ENCODE peak calls at places on chromosomes 2 and 18, in eight cellular contexts. O, Q, H, G, B, P, Z and N are unnamed samples.

GRCh38 chr2:235063501-235063961 is 111.7 kb downstream of the SH3BP4 start:
- DNase-seq in P (no peak), G (no peak), H (no peak), O (no peak), Z (no peak), B (no peak), Q (no peak), N (no peak)

GRCh38 chr2:235607541-235608199 is 113.8 kb downstream of the AGAP1 start:
- DNase-seq in O (peak), P (no peak), Q (no peak), G (no peak), Z (peak), H (no peak), B (no peak), N (no peak)

GRCh38 chr2:169823996-169824372 is 721 bp downstream of the METTL5 start:
- DNase-seq in Q (no peak), G (no peak), O (no peak), B (no peak), P (no peak), H (no peak), Z (no peak), N (no peak)

GRCh38 chr2:196278491-196278911 is 107.1 kb upstream of the STK17B start:
- DNase-seq in Q (no peak), P (no peak), Z (peak), H (no peak), G (no peak), B (no peak), O (peak), N (no peak)

GRCh38 chr2:75204833-75205232 is 5.5 kb upstream of the TACR1 start:
- DNase-seq in P (no peak), H (no peak), B (no peak), G (no peak), Q (no peak), O (no peak), Z (no peak), N (no peak)

GRCh38 chr2:69634197-69634821 is 9.2 kb downstream of the AAK1 start:
- DNase-seq in B (no peak), G (no peak), Q (no peak), P (no peak), O (no peak), H (no peak), Z (no peak), N (no peak)

GRCh38 chr2:33292981-33293586 is 183.4 kb upstream of the RASGRP3 start:
- DNase-seq in P (no peak), Z (peak), Q (no peak), H (peak), O (peak), B (no peak), G (no peak), N (no peak)

GRCh38 chr2:127361929-127362328 is 25.8 kb downstream of the MAP3K2 start:
- DNase-seq in P (no peak), O (no peak), G (no peak), Q (no peak), B (no peak), Z (no peak), H (no peak), N (no peak)

GRCh38 chr2:158211516-158211915 is 109.8 kb downstream of the UPP2 start:
- DNase-seq in B (no peak), G (no peak), O (no peak), Q (no peak), H (no peak), Z (no peak), P (no peak), N (no peak)

GRCh38 chr2:190860985-190861721 is 19.5 kb upstream of the GLS start:
- DNase-seq in G (no peak), B (no peak), P (no peak), O (peak), Z (no peak), H (no peak), Q (no peak), N (no peak)

GRCh38 chr2:190856985-190857384 is 23.6 kb upstream of the GLS start:
- DNase-seq in O (no peak), B (no peak), H (no peak), P (no peak), G (no peak), Z (no peak), Q (no peak), N (no peak)

GRCh38 chr2:190862067-190862466 is 18.6 kb upstream of the GLS start:
- DNase-seq in B (no peak), O (peak), Q (no peak), H (no peak), P (no peak), Z (no peak), G (no peak), N (no peak)

GRCh38 chr2:190859347-190860297 is 21.0 kb upstream of the GLS start:
- DNase-seq in P (no peak), Z (peak), G (no peak), H (no peak), Q (no peak), B (no peak), O (peak), N (no peak)

DNA sequence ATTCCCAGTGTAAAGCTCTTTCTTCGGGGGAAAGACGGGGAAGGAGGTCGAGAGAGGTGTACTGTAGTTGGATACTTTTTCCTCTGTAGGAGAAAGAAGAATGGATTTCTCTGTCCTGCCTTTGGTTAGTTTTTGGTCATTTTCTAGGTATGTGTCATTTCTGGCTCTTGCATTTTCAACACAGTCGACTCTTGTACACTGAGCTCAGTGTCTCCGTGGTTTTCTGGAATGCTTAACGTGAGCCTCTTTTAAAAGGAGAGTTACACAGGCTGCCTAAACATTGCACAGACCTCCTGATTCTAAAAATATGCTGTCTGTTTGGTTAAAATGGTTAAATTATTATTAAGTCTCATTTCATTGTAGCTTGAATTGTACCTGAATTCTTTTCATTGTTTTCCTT is 21.8 kb upstream of the GLS start:
- DNase-seq in P (no peak), H (no peak), O (peak), G (no peak), B (no peak), Q (no peak), Z (no peak), N (no peak)
- H3K4me3 ChIP-seq in P (no peak), H (no peak), O (no peak), G (no peak), B (no peak), Q (no peak), Z (peak), N (no peak)

GRCh38 chr2:73100956-73101355 is 11.8 kb downstream of the RAB11FIP5 start:
- DNase-seq in Q (no peak), G (no peak), Z (no peak), H (no peak), B (no peak), P (no peak), O (no peak), N (no peak)

GRCh38 chr2:73103018-73103542 is 9.7 kb downstream of the RAB11FIP5 start:
- DNase-seq in P (no peak), O (no peak), H (no peak), Q (no peak), B (no peak), G (no peak), Z (no peak), N (peak)

GRCh38 chr2:73099486-73099885 is 13.3 kb downstream of the RAB11FIP5 start:
- DNase-seq in O (no peak), Z (no peak), P (no peak), Q (no peak), B (no peak), H (no peak), G (no peak), N (no peak)

GRCh38 chr2:73104933-73105332 is 7.8 kb downstream of the RAB11FIP5 start:
- DNase-seq in B (no peak), Q (no peak), Z (no peak), P (no peak), H (peak), G (peak), O (no peak), N (no peak)

DNA sequence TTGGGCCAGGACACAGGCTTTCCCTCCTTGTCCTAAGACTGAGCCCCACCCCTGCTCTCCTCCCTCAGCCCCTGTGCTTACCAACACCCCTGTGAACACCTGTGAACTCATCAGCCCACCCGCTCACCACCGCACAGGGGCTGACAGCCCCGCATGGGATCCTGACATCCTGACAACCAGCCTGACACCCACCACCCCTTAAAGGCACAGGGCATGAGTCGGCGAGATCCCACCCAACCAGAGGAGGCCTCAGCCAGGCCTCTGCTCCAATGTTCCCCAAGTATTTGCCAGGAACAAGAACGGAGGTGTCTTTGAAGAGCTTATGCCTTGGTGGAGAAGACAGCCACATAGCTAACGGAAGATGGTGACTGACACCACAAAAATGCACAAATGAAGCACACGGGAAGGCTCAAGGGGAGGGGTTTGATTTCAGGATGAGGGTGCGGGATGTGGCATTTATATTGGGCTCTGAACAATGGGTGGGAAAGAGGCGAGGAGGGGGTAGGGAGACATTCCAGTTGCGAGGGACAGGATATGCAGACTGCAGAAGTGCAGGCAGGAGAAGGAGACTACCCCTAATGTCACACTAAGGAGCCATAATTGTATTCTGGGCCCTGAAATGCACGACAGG is 11.0 kb downstream of the RAB11FIP5 start:
- DNase-seq in G (no peak), O (peak), Q (no peak), H (no peak), B (no peak), P (no peak), Z (no peak), N (no peak)
- H3K4me3 ChIP-seq in G (no peak), O (no peak), Q (no peak), H (no peak), B (no peak), P (no peak), Z (no peak), N (no peak)

DNA sequence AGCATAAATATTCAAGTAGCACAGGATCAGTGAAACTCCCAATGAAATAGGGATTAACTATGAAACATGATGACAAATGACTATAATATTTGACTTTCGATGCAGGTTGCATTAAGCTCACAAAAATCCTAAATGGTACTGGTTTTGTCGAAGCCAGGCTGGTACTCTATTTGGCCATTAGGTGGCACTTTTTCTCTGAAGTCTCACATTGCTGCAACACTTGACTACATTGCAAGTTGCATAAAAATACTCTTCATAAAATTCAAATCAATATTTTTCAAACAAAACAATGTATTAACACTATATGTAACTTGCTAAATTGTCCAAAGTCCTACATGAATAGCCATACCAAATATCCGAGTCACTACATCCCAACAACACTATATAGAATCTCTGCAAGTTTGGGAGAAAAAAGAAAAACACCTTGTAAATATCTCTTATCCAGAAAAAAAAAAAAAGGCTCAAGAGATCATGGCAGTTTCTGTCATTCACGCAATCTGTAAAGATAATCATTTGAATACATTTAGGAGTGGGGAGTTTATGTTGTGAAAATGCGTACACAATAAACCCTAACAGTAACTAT is 9.5 kb downstream of the RTTN start:
- DNase-seq in O (peak), H (no peak), Q (peak), B (no peak), P (peak), G (no peak), Z (no peak), N (peak)
- H3K4me3 ChIP-seq in O (no peak), H (no peak), Q (no peak), B (no peak), P (no peak), G (no peak), Z (no peak), N (no peak)

GRCh38 chr18:48342125-48342524 is 67.1 kb downstream of the ZBTB7C start:
- DNase-seq in O (no peak), H (peak), Z (no peak), B (no peak), P (no peak), G (no peak), Q (no peak), N (peak)

GRCh38 chr18:48340502-48340901 is 68.7 kb downstream of the ZBTB7C start:
- DNase-seq in Q (no peak), O (no peak), G (no peak), P (no peak), B (no peak), Z (no peak), H (no peak), N (no peak)

GRCh38 chr18:48339692-48340091 is 69.5 kb downstream of the ZBTB7C start:
- DNase-seq in B (no peak), O (no peak), Z (no peak), P (no peak), Q (no peak), G (no peak), H (no peak), N (peak)

GRCh38 chr18:48345596-48345995 is 63.6 kb downstream of the ZBTB7C start:
- DNase-seq in P (no peak), O (peak), H (no peak), Z (no peak), B (no peak), G (no peak), Q (no peak), N (no peak)

DNA sequence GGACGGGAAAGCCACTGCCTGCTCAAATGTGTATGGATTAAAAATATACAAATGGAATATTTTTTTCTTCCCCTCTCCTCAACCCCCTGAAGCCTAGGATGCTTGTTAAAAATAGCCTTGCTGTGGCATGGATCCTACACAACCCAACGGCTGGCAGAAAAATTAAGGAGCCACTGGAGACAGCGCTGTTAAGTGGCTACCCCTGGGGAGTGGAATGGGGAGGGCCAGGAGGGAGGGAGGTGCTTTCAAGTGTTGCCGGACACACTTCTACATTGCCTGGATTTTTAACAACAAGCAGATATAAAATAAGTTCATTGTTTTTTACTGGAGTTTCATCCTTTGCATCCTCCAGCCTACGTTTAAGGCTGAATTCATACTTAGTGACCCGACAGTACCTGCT is 66.6 kb downstream of the ZBTB7C start:
- DNase-seq in P (no peak), H (no peak), Q (no peak), Z (no peak), O (no peak), G (no peak), B (no peak), N (no peak)
- H3K4me3 ChIP-seq in P (no peak), H (no peak), Q (no peak), Z (no peak), O (no peak), G (no peak), B (no peak), N (no peak)

DNA sequence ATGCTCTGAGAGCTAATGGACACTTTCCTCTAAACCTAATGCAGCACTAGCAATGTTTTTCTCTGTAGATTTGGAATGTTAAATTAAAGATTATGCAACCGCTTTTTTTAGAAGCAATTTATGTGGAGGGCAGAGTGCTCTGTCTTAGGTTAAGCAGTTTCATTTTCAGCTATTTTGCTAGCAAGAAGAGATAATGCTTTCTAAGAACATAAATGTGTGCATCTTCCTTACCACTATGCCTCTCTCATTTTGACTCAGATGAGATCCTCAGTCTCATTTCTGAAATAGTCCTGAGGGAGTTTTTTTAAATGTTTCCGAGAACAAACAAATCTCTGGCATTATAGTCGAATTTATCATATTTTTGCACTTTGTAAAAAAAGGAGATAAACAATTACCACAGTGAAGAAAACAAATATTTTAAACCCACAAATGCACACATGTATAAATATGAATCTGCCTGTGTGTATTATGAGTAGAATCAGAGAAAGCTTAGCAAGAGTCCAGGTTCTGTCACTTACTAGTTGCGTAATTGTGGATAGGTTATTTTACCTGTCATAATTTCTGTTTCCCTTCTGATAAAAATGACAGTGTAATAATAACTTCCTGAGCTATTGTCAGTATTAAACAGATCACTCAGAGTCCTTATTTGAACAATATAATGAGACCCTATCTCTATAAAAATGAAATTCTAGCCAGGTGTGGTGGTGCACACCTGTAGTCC is 207.7 kb upstream of the CRIM1 start:
- DNase-seq in O (no peak), B (no peak), Z (no peak), Q (no peak), P (no peak), G (no peak), H (no peak), N (no peak)
- H3K4me3 ChIP-seq in O (no peak), B (no peak), Z (no peak), Q (no peak), P (no peak), G (no peak), H (no peak), N (no peak)

GRCh38 chr2:224885836-224886547 is 156.3 kb downstream of the DOCK10 start:
- DNase-seq in Q (no peak), G (no peak), H (no peak), P (no peak), O (peak), B (no peak), Z (no peak), N (no peak)
- H3K4me3 ChIP-seq in Q (no peak), G (no peak), H (no peak), P (no peak), O (peak), B (no peak), Z (no peak), N (no peak)

GRCh38 chr2:949384-949893 is 1.2 kb upstream of the SNTG2 start:
- DNase-seq in G (no peak), H (no peak), P (no peak), O (no peak), Q (no peak), Z (no peak), B (no peak), N (no peak)
- H3K4me3 ChIP-seq in G (peak), H (peak), P (peak), O (peak), Q (no peak), Z (peak), B (peak), N (no peak)

DNA sequence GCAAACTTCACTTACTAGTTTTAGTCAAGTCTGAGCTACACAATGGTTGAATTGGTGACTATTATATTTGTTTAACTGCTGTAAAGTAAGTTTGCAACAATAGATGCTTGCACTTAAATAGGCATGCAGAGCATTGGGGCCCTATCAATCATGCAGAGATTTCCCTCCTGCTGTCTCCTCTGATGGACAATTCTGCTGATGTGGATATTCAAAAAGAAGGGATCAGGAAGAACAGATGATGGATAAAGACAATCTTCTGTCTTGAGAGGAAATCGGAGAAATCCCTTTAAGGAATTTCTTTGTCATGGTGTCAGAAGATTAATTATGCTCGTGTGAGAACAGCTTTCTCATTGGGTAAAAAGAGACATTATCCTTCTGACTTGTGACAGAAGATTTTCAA is 89.1 kb downstream of the GREB1L start:
- DNase-seq in G (no peak), H (no peak), Q (no peak), B (no peak), P (no peak), O (no peak), Z (no peak), N (no peak)
- H3K4me3 ChIP-seq in G (no peak), H (no peak), Q (no peak), B (no peak), P (no peak), O (no peak), Z (no peak), N (no peak)

DNA sequence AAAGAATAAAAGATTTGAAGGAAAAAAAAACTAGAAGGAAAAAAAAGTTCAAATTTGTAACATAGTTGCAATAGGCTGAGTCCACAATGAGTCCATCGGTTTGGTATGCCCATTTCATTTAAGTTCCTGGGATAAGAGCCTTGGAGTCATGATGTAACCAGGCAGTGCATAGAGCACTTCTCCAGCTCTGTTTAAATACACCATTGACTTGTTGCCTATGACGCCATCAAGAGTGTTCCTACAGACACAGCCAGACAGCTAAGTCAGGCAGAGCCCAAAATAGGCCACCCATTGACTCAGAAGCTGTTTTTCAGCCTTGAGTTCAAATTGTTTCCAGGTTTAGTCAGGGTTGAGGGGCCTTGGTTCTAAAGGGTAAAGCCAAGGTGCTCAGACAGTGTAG is 44.9 kb downstream of the SOCS6 start:
- DNase-seq in Z (no peak), Q (no peak), P (no peak), O (peak), H (peak), B (no peak), G (no peak), N (no peak)
- H3K4me3 ChIP-seq in Z (no peak), Q (no peak), P (no peak), O (no peak), H (no peak), B (no peak), G (no peak), N (no peak)